ENCODE peak calls at places on chromosomes 3 and 15, in four cellular contexts. One of them, this sample, is unnamed.

GRCh38 chr3:151276038-151277027 is 2.0 kb downstream of the P2RY14 start:
- DNase-seq in neural progenitor cell: no peak
- DNase-seq in body of pancreas: no peak
- DNase-seq in uterus: no peak
- DNase-seq in this sample: peak; percentile 58

GRCh38 chr15:92861742-92862141 is 38.4 kb upstream of the CHD2 start:
- DNase-seq in body of pancreas: no peak
- DNase-seq in neural progenitor cell: no peak
- DNase-seq in uterus: no peak
- DNase-seq in this sample: no peak

GRCh38 chr3:191085091-191085490 is 114.0 kb upstream of the OSTN start:
- DNase-seq in uterus: no peak
- DNase-seq in neural progenitor cell: no peak
- DNase-seq in body of pancreas: no peak
- DNase-seq in this sample: no peak

GRCh38 chr15:77921664-77922063 is 155.8 kb downstream of the TBC1D2B start:
- DNase-seq in uterus: no peak
- DNase-seq in body of pancreas: no peak
- DNase-seq in neural progenitor cell: no peak
- DNase-seq in this sample: peak; percentile 24

GRCh38 chr15:45549831-45550230 is 27.3 kb upstream of the SLC30A4 start:
- DNase-seq in neural progenitor cell: no peak
- DNase-seq in body of pancreas: no peak
- DNase-seq in uterus: no peak
- DNase-seq in this sample: no peak

GRCh38 chr15:52180851-52181450 is 10.2 kb downstream of the GNB5 start:
- DNase-seq in body of pancreas: no peak
- DNase-seq in uterus: no peak
- DNase-seq in neural progenitor cell: no peak
- DNase-seq in this sample: no peak

GRCh38 chr3:30692498-30693130 is 86.2 kb downstream of the TGFBR2 start:
- DNase-seq in uterus: no peak
- DNase-seq in neural progenitor cell: no peak
- DNase-seq in body of pancreas: no peak
- DNase-seq in this sample: no peak

GRCh38 chr15:40650479-40650878 is 44.5 kb upstream of the RAD51 start:
- DNase-seq in neural progenitor cell: no peak
- DNase-seq in uterus: no peak
- DNase-seq in body of pancreas: no peak
- DNase-seq in this sample: no peak

GRCh38 chr3:6860911-6861330 is at the start of gene GRM7:
- DNase-seq in uterus: peak; percentile 54
- DNase-seq in body of pancreas: peak; percentile 7
- DNase-seq in neural progenitor cell: peak; percentile 79
- DNase-seq in this sample: peak; percentile 83

GRCh38 chr3:57729339-57730039 is 26.6 kb upstream of the SLMAP start:
- DNase-seq in uterus: no peak
- DNase-seq in neural progenitor cell: no peak
- DNase-seq in body of pancreas: no peak
- DNase-seq in this sample: no peak

GRCh38 chr15:96320703-96321421 is 9.6 kb upstream of the NR2F2 start:
- DNase-seq in body of pancreas: peak; percentile 14
- DNase-seq in uterus: no peak
- DNase-seq in neural progenitor cell: peak; percentile 23
- DNase-seq in this sample: peak; percentile 56

GRCh38 chr3:65168547-65168946 is 480.7 kb upstream of the ADAMTS9 start:
- DNase-seq in uterus: no peak
- DNase-seq in body of pancreas: no peak
- DNase-seq in neural progenitor cell: no peak
- DNase-seq in this sample: no peak

GRCh38 chr3:121641127-121641526 is 19.6 kb downstream of the HCLS1 start:
- DNase-seq in neural progenitor cell: no peak
- DNase-seq in body of pancreas: no peak
- DNase-seq in uterus: no peak
- DNase-seq in this sample: no peak

GRCh38 chr15:59691194-59691805 is 2.2 kb upstream of the BNIP2 start:
- DNase-seq in body of pancreas: peak; percentile 70
- DNase-seq in uterus: peak; percentile 45
- DNase-seq in neural progenitor cell: peak; percentile 37
- DNase-seq in this sample: no peak

GRCh38 chr3:138114988-138115971 is at the start of gene DZIP1L:
- DNase-seq in uterus: peak; percentile 79
- DNase-seq in body of pancreas: peak; percentile 66
- DNase-seq in neural progenitor cell: peak; percentile 90
- DNase-seq in this sample: peak; percentile 92

GRCh38 chr3:124791639-124792111 is 61.4 kb downstream of the UMPS start:
- DNase-seq in uterus: peak; percentile 43
- DNase-seq in neural progenitor cell: no peak
- DNase-seq in body of pancreas: peak; percentile 55
- DNase-seq in this sample: no peak

GRCh38 chr3:124788254-124788745 is 58.0 kb downstream of the UMPS start:
- DNase-seq in neural progenitor cell: no peak
- DNase-seq in body of pancreas: no peak
- DNase-seq in uterus: no peak
- DNase-seq in this sample: no peak

GRCh38 chr3:124792341-124793034 is 62.2 kb downstream of the UMPS start:
- DNase-seq in uterus: no peak
- DNase-seq in neural progenitor cell: no peak
- DNase-seq in body of pancreas: no peak
- DNase-seq in this sample: no peak

GRCh38 chr3:124793054-124793740 is 62.9 kb downstream of the UMPS start:
- DNase-seq in uterus: no peak
- DNase-seq in body of pancreas: no peak
- DNase-seq in neural progenitor cell: no peak
- DNase-seq in this sample: peak; percentile 17

DNA sequence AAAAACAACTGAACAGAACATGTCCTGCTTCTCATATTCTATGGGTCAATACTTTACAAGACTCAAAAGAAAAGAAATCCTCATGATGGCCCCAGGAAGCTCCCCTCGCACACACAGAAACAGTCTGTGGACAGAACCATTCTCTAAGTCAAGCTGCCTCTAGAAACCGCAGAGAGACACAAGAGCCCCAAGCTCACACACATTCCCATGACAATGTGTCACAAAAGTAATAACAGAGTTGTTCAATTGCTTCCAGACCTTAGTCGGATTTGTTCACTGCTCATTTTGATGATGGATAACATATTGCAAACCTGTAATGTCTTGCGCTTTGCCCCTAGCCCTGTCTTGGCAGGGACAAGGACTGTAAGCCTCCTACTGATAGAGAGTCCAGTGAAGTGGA is 60.9 kb downstream of the UMPS start:
- DNase-seq in uterus: no peak
- DNase-seq in body of pancreas: no peak
- DNase-seq in neural progenitor cell: no peak
- DNase-seq in this sample: no peak
- H3K27ac ChIP-seq in uterus: peak overlapping the region; percentile 69
- H3K27ac ChIP-seq in body of pancreas: no peak overlapping the region
- H3K27ac ChIP-seq in neural progenitor cell: no peak overlapping the region
- H3K27ac ChIP-seq in this sample: no peak overlapping the region

DNA sequence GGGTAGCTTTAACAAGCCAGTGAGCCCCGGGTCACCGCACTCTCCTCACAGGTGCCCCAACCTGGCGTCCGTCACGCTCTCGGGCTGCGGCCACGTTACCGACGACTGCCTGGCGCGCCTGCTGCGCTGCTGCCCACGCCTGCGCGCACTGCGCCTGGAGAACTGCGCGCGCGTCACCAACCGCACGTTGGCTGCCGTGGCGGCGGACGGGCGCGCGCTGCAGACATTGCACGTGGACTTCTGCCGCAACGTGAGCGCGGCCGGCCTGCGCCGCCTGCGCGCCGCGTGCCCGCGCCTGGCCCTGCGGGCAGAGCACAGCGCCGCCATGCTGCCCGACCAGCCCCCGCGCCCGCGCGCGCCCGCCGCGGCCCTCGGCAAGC is 3.4 kb downstream of the FBXL22 start:
- DNase-seq in uterus: peak; percentile 78
- DNase-seq in neural progenitor cell: peak; percentile 87
- DNase-seq in body of pancreas: peak; percentile 94
- DNase-seq in this sample: peak; percentile 83
- TF ChIP-seq CTCF in uterus: peak; percentile 21
- TF ChIP-seq CTCF in neural progenitor cell: no peak
- TF ChIP-seq CTCF in body of pancreas: peak; percentile 38
- TF ChIP-seq CTCF in this sample: peak; percentile 3

DNA sequence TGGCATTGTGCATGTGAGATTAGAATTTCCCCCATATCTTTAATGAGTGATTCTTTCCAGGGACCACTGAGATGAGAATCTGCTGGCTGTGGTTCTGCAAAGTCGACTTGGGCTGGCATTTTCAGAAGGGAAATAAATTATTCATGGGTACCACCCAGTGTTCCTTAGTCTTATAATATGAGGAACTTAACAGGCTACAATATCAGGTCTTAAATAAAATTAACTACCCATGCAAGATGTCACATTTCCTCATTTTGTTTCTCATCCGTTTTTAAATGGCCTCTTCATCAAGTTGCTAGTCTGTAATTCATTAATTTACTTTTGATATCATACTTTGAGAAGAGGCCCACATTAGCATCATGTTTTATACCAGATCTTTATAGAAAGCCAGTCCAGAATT is 58.3 kb upstream of the SKOR1 start:
- DNase-seq in neural progenitor cell: no peak
- DNase-seq in body of pancreas: no peak
- DNase-seq in uterus: no peak
- DNase-seq in this sample: no peak
- H3K27ac ChIP-seq in neural progenitor cell: no peak overlapping the region
- H3K27ac ChIP-seq in body of pancreas: no peak overlapping the region
- H3K27ac ChIP-seq in uterus: no peak overlapping the region
- H3K27ac ChIP-seq in this sample: no peak overlapping the region

GRCh38 chr3:23817508-23818223 is 11.9 kb downstream of the UBE2E1 start:
- DNase-seq in uterus: no peak
- DNase-seq in neural progenitor cell: no peak
- DNase-seq in body of pancreas: no peak
- DNase-seq in this sample: no peak

GRCh38 chr3:23811919-23812318 is 6.2 kb downstream of the UBE2E1 start:
- DNase-seq in neural progenitor cell: no peak
- DNase-seq in body of pancreas: no peak
- DNase-seq in uterus: no peak
- DNase-seq in this sample: no peak

GRCh38 chr3:23819599-23820360 is 14.0 kb downstream of the UBE2E1 start:
- DNase-seq in neural progenitor cell: peak; percentile 27
- DNase-seq in body of pancreas: no peak
- DNase-seq in uterus: no peak
- DNase-seq in this sample: no peak

GRCh38 chr3:23816721-23817120 is 11.0 kb downstream of the UBE2E1 start:
- DNase-seq in uterus: no peak
- DNase-seq in body of pancreas: no peak
- DNase-seq in neural progenitor cell: no peak
- DNase-seq in this sample: no peak

DNA sequence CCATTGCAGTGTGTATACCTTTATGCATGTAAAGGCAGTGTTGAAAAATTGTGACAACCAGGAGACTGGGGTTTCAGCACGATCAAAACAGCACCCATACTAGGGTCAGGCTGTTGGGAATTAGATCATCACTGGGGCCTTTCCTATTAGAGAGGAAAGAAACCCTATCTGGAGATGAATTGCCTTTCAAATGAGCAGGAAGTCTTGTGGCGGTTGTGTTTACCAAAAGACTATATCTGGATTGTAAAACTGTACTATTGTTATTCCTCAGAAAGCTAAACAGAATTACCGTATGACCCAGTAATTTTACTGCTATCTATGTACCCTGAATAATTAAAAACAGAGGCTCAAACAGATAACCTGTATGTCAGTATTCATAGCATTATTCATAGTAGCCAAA is 10.1 kb downstream of the UBE2E1 start:
- DNase-seq in uterus: no peak
- DNase-seq in body of pancreas: no peak
- DNase-seq in neural progenitor cell: no peak
- DNase-seq in this sample: no peak
- TF ChIP-seq CTCF in uterus: no peak
- TF ChIP-seq CTCF in body of pancreas: no peak
- TF ChIP-seq CTCF in neural progenitor cell: no peak
- TF ChIP-seq CTCF in this sample: no peak

DNA sequence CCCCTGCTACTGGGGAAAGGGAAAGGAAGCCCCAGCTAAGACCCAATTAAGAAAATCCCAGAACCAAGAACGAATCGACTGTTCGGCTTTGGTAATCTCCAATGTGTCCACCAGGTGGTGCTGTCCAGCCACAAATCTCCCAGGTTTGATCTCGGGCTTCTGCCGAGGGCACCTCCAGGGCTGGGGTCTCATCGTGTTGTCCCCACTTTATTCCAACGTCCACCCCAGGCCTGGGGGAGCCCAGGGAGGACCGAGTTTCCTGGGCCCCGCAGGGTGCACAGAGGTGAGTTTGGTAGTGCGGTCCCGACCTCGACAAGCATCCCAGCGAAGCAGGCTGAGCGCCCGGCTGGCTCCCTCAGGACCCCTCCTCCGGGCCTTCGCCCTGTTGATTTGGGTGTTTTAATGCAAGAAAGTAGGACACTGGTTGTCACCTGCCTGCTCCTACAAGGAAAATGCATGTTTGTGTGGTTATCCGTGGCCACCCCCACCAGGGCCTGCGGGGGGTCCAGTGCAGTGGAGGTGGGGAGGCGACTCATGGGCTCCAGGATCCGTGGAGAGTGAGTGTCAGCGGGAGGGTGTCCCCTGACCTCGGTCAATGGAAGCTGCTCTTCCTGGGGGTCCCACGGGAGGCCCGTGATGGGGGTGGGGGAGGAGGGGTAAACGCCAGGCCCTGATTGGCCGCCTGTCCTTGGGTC is 185.0 kb downstream of the GOLGA6L6 start:
- DNase-seq in neural progenitor cell: no peak
- DNase-seq in body of pancreas: no peak
- DNase-seq in uterus: peak; percentile 15
- DNase-seq in this sample: peak; percentile 90
- H3K27ac ChIP-seq in neural progenitor cell: no peak overlapping the region
- H3K27ac ChIP-seq in body of pancreas: no peak overlapping the region
- H3K27ac ChIP-seq in uterus: no peak overlapping the region
- H3K27ac ChIP-seq in this sample: no peak overlapping the region

GRCh38 chr15:71069693-71070092 is 45.6 kb upstream of the THSD4 start:
- DNase-seq in body of pancreas: no peak
- DNase-seq in uterus: no peak
- DNase-seq in neural progenitor cell: no peak
- DNase-seq in this sample: no peak
- TF ChIP-seq CTCF in body of pancreas: no peak
- TF ChIP-seq CTCF in uterus: no peak
- TF ChIP-seq CTCF in neural progenitor cell: no peak
- TF ChIP-seq CTCF in this sample: no peak

DNA sequence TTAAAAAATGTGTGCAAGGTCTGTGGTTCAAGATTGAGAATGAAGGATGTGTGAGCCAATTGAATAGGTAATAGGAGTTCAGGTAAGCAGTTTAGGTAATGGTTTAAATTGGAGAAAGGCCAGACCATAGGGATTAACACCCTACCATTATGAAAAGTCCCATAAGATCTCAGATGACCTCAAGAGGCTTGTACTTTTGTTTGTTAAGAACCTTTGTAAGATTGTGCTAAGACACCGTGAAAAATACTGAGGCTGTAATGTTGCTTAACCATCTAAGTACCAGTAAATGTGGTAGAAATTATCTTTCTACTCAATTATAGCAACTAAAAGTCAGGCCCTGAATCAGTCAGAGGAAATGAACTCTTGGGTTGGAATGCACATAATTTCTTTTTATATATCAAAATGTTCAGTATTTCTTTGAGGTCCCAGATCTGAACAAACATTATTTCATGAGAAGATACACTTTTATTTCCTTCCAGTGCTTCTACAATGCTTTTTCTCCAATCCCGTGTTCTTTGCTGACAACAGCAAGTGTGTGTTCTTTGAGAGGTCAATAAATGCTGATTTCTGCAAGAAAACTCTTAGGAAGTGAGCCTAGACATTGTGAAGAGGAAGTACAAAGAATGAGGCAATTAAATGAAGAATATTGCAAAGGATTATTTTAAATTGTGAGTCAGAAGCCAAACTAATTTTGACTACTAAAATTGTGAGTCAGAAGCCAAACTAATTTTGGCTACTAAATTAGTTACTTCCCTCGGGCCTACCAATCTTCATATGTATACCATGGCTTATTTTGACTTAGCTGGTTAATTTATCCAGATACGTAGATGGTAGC is 66.5 kb downstream of the TCF12 start:
- DNase-seq in uterus: no peak
- DNase-seq in body of pancreas: no peak
- DNase-seq in neural progenitor cell: no peak
- DNase-seq in this sample: no peak
- H3K27ac ChIP-seq in uterus: no peak overlapping the region
- H3K27ac ChIP-seq in body of pancreas: no peak overlapping the region
- H3K27ac ChIP-seq in neural progenitor cell: peak overlapping the region; percentile 69
- H3K27ac ChIP-seq in this sample: no peak overlapping the region

This sample was measured in endodermal cell.